ENCODE peak calls at places on chromosomes 3 and 15, in ten cellular contexts. Z, L, K, X, I, J, R, Q, P and N are unnamed samples.

GRCh38 chr3:16249336-16249735 is 15.4 kb downstream of the DPH3 start:
- DNase-seq in Z (no peak), L (peak; percentile 86), K (no peak), X (no peak), I (no peak), J (peak; percentile 43), R (peak; percentile 19), Q (no peak), P (no peak), N (peak; percentile 49)

GRCh38 chr3:148857321-148857720 is 7.8 kb upstream of the CPA3 start:
- DNase-seq in Z (no peak), L (no peak), K (no peak), X (no peak), I (no peak), J (no peak), R (no peak), Q (no peak), P (no peak), N (no peak)

GRCh38 chr3:98242155-98242554 is 21.9 kb upstream of the OR5H6 start:
- DNase-seq in Z (no peak), L (peak; percentile 6), K (no peak), X (no peak), I (no peak), J (no peak), R (no peak), Q (no peak), P (no peak), N (no peak)

GRCh38 chr15:35626531-35626930 is 80.6 kb upstream of the DPH6 start:
- DNase-seq in Z (no peak), L (no peak), K (no peak), X (no peak), I (no peak), J (no peak), R (no peak), Q (no peak), P (no peak), N (no peak)

GRCh38 chr15:43794269-43795037 is 2.3 kb downstream of the SERF2 start:
- DNase-seq in Z (no peak), L (no peak), K (no peak), X (no peak), I (no peak), J (no peak), R (no peak), Q (no peak), P (no peak), N (no peak)

GRCh38 chr3:139388961-139389551 is 391 bp downstream of the COPB2 start:
- DNase-seq in Z (no peak), L (peak; percentile 15), K (no peak), X (no peak), I (no peak), J (no peak), R (peak; percentile 22), Q (no peak), P (peak; percentile 26), N (no peak)

GRCh38 chr3:194671511-194671899 is 486 bp downstream of the LSG1 start:
- DNase-seq in Z (no peak), L (peak; percentile 60), K (no peak), X (no peak), I (no peak), J (peak; percentile 24), R (no peak), Q (no peak), P (no peak), N (no peak)

GRCh38 chr15:67776600-67776999 is 48.7 kb upstream of the SKOR1 start:
- DNase-seq in Z (no peak), L (no peak), K (no peak), X (no peak), I (no peak), J (no peak), R (no peak), Q (no peak), P (no peak), N (no peak)

GRCh38 chr3:188869628-188870027 is 302.1 kb upstream of the TPRG1 start:
- DNase-seq in Z (no peak), L (no peak), K (peak; percentile 4), X (no peak), I (no peak), J (no peak), R (no peak), Q (no peak), P (no peak), N (no peak)

GRCh38 chr3:123686254-123686653 is 101.4 kb upstream of the HACD2 start:
- DNase-seq in Z (no peak), L (no peak), K (no peak), X (no peak), I (no peak), J (no peak), R (no peak), Q (no peak), P (no peak), N (no peak)

GRCh38 chr3:123685780-123686179 is 100.9 kb upstream of the HACD2 start:
- DNase-seq in Z (no peak), L (no peak), K (no peak), X (no peak), I (no peak), J (no peak), R (no peak), Q (no peak), P (no peak), N (no peak)

GRCh38 chr3:123683146-123683545 is 98.3 kb upstream of the HACD2 start:
- DNase-seq in Z (no peak), L (no peak), K (no peak), X (no peak), I (no peak), J (no peak), R (no peak), Q (no peak), P (no peak), N (no peak)

GRCh38 chr3:123683755-123684154 is 98.9 kb upstream of the HACD2 start:
- DNase-seq in Z (no peak), L (no peak), K (no peak), X (no peak), I (no peak), J (no peak), R (no peak), Q (no peak), P (no peak), N (no peak)

GRCh38 chr3:123684636-123685035 is 99.8 kb upstream of the HACD2 start:
- DNase-seq in Z (no peak), L (no peak), K (no peak), X (no peak), I (no peak), J (no peak), R (no peak), Q (no peak), P (no peak), N (no peak)
- TF ChIP-seq POLR2AphosphoS5 in Z (no peak), L (no peak), K (no peak), X (no peak), I (no peak), J (no peak), R (no peak), Q (no peak), P (no peak), N (no peak)

DNA sequence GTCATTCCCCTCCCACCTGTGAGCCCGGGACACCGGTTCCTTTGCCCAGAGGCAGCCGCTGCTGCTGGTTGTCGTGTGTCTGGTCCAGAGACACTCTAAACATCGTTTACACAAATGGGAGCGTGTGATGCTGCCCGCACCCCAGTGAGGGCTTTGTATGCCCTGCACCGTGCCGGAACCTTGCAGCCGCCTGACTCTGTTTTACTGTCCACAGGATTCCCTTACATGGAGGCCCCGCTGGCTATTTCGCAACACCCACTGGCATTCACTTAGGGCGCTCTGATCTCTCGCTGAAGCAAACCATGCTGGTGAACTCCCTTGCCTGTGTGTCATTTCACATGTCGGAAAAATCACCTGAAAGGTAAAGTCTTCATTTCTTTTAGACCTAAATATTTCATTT is 100.8 kb upstream of the SLC6A6 start:
- DNase-seq in Z (peak; percentile 85), L (peak; percentile 45), K (no peak), X (peak; percentile 86), I (peak; percentile 77), J (no peak), R (no peak), Q (peak; percentile 31), P (no peak), N (no peak)
- TF ChIP-seq POLR2AphosphoS5 in Z (no peak), L (no peak), K (no peak), X (peak; percentile 77), I (no peak), J (no peak), R (no peak), Q (peak; percentile 22), P (no peak), N (no peak)

GRCh38 chr15:101501703-101502373 is 12.3 kb upstream of the PCSK6 start:
- DNase-seq in Z (peak; percentile 15), L (peak; percentile 87), K (no peak), X (no peak), I (peak; percentile 68), J (peak; percentile 22), R (no peak), Q (no peak), P (peak; percentile 48), N (peak; percentile 81)

GRCh38 chr15:101499863-101500713 is 10.6 kb upstream of the PCSK6 start:
- DNase-seq in Z (peak; percentile 72), L (no peak), K (no peak), X (peak; percentile 86), I (no peak), J (no peak), R (peak; percentile 89), Q (peak; percentile 68), P (peak; percentile 73), N (peak; percentile 84)

GRCh38 chr15:101498731-101499480 is 9.4 kb upstream of the PCSK6 start:
- DNase-seq in Z (peak; percentile 10), L (no peak), K (no peak), X (no peak), I (peak; percentile 58), J (no peak), R (no peak), Q (no peak), P (no peak), N (no peak)

GRCh38 chr15:101502572-101503295 is 13.2 kb upstream of the PCSK6 start:
- DNase-seq in Z (peak; percentile 10), L (no peak), K (no peak), X (no peak), I (no peak), J (no peak), R (no peak), Q (no peak), P (no peak), N (no peak)

DNA sequence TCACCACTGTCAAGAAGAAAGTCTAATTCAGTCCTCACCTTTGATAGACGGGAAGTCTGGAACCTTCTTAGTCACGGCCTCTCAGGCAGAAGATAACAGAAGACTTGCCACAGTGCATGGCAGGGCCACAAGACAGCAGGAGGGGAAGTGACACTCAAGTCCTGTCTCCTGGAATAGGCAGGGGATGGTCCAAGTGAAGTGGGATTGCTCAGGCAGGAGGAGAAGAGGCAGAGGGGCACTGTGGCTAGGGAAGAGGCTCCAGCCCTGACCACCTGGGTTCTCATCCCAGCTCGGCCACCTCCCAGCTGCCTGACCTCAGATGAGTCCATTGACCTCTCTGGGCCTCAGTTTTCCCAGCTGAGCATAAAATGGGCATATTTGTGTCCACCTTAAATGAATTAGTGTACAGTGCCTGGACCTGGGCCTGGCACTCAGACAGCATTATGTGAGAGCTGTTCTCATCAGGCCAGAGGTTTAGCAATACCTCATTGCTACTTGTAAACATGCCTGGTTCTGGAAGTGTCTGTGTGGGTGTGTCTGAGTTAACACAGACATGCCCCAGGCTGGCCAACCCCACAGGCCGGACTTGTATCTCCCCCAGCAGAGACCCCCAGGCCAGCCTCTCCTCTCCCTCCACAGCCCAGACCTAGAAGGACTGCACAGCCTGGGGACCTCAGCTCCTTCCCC is 11.5 kb upstream of the PCSK6 start:
- DNase-seq in Z (peak; percentile 16), L (no peak), K (no peak), X (no peak), I (peak; percentile 54), J (no peak), R (peak; percentile 33), Q (no peak), P (no peak), N (no peak)
- TF ChIP-seq POLR2AphosphoS5 in Z (no peak), L (no peak), K (no peak), X (no peak), I (no peak), J (no peak), R (no peak), Q (no peak), P (no peak), N (no peak)

GRCh38 chr15:48584090-48584831 is 61.2 kb downstream of the FBN1 start:
- DNase-seq in Z (no peak), L (no peak), K (no peak), X (no peak), I (no peak), J (no peak), R (no peak), Q (no peak), P (no peak), N (no peak)
- TF ChIP-seq POLR2AphosphoS5 in Z (no peak), L (no peak), K (no peak), X (no peak), I (no peak), J (no peak), R (no peak), Q (no peak), P (no peak), N (no peak)